ENCODE peak calls at places on chromosomes 7 and 10, in seven cellular contexts. One of them, this sample, is unnamed.

GRCh38 chr7:139683137-139683871 is 94.5 kb downstream of the HIPK2 start:
- DNase-seq in neuronal stem cell: no peak
- DNase-seq in trophoblast cell: peak
- DNase-seq in IMR-90: peak
- DNase-seq in mesendoderm: peak
- DNase-seq in mesenchymal stem cell: peak
- DNase-seq in H1: no peak
- DNase-seq in this sample: no peak

GRCh38 chr7:118389629-118390028 is 165.1 kb downstream of the ANKRD7 start:
- DNase-seq in neuronal stem cell: no peak
- DNase-seq in trophoblast cell: no peak
- DNase-seq in IMR-90: no peak
- DNase-seq in mesendoderm: no peak
- DNase-seq in mesenchymal stem cell: no peak
- DNase-seq in H1: no peak
- DNase-seq in this sample: no peak

GRCh38 chr7:99525713-99526440 is 21.4 kb downstream of the ZKSCAN5 start:
- DNase-seq in neuronal stem cell: no peak
- DNase-seq in trophoblast cell: peak
- DNase-seq in IMR-90: no peak
- DNase-seq in mesendoderm: peak
- DNase-seq in mesenchymal stem cell: no peak
- DNase-seq in H1: peak
- DNase-seq in this sample: no peak

GRCh38 chr10:25632802-25633201 is 301.2 kb upstream of the MYO3A start:
- DNase-seq in neuronal stem cell: no peak
- DNase-seq in trophoblast cell: no peak
- DNase-seq in IMR-90: no peak
- DNase-seq in mesendoderm: no peak
- DNase-seq in mesenchymal stem cell: no peak
- DNase-seq in H1: no peak
- DNase-seq in this sample: no peak

GRCh38 chr10:35882422-35883150 is 240.5 kb upstream of the FZD8 start:
- DNase-seq in neuronal stem cell: no peak
- DNase-seq in trophoblast cell: no peak
- DNase-seq in IMR-90: no peak
- DNase-seq in mesendoderm: peak
- DNase-seq in mesenchymal stem cell: no peak
- DNase-seq in H1: peak
- DNase-seq in this sample: peak

GRCh38 chr10:132836832-132837540 is 51.0 kb upstream of the NKX6-2 start:
- DNase-seq in neuronal stem cell: peak
- DNase-seq in trophoblast cell: peak
- DNase-seq in IMR-90: peak
- DNase-seq in mesendoderm: peak
- DNase-seq in mesenchymal stem cell: no peak
- DNase-seq in H1: peak
- DNase-seq in this sample: peak

GRCh38 chr10:12022580-12023257 is 19.9 kb downstream of the UPF2 start:
- DNase-seq in neuronal stem cell: no peak
- DNase-seq in trophoblast cell: no peak
- DNase-seq in IMR-90: no peak
- DNase-seq in mesendoderm: no peak
- DNase-seq in mesenchymal stem cell: no peak
- DNase-seq in H1: no peak
- DNase-seq in this sample: no peak

GRCh38 chr7:55413442-55413841 is 48.3 kb downstream of the LANCL2 start:
- DNase-seq in neuronal stem cell: no peak
- DNase-seq in trophoblast cell: no peak
- DNase-seq in IMR-90: no peak
- DNase-seq in mesendoderm: no peak
- DNase-seq in mesenchymal stem cell: no peak
- DNase-seq in H1: no peak
- DNase-seq in this sample: no peak

GRCh38 chr7:32894171-32894570 is 2.6 kb upstream of the KBTBD2 start:
- DNase-seq in neuronal stem cell: no peak
- DNase-seq in trophoblast cell: no peak
- DNase-seq in IMR-90: no peak
- DNase-seq in mesendoderm: no peak
- DNase-seq in mesenchymal stem cell: no peak
- DNase-seq in H1: no peak
- DNase-seq in this sample: no peak

GRCh38 chr7:39811161-39811614 is 138.9 kb upstream of the CDK13 start:
- DNase-seq in neuronal stem cell: no peak
- DNase-seq in trophoblast cell: no peak
- DNase-seq in IMR-90: peak
- DNase-seq in mesendoderm: no peak
- DNase-seq in mesenchymal stem cell: peak
- DNase-seq in H1: no peak
- DNase-seq in this sample: no peak

GRCh38 chr10:99292159-99292558 is 37.0 kb upstream of the CNNM1 start:
- DNase-seq in neuronal stem cell: no peak
- DNase-seq in trophoblast cell: peak
- DNase-seq in IMR-90: peak
- DNase-seq in mesendoderm: no peak
- DNase-seq in mesenchymal stem cell: peak
- DNase-seq in H1: no peak
- DNase-seq in this sample: no peak

GRCh38 chr10:89283174-89283987 is 18.5 kb upstream of the IFIT2 start:
- DNase-seq in neuronal stem cell: no peak
- DNase-seq in trophoblast cell: no peak
- DNase-seq in IMR-90: peak
- DNase-seq in mesendoderm: no peak
- DNase-seq in mesenchymal stem cell: peak
- DNase-seq in H1: no peak
- DNase-seq in this sample: no peak

GRCh38 chr7:3517344-3517743 is 216.3 kb downstream of the SDK1 start:
- DNase-seq in neuronal stem cell: no peak
- DNase-seq in trophoblast cell: no peak
- DNase-seq in IMR-90: no peak
- DNase-seq in mesendoderm: no peak
- DNase-seq in mesenchymal stem cell: no peak
- DNase-seq in H1: no peak
- DNase-seq in this sample: no peak

GRCh38 chr10:99573806-99574205 is 41.1 kb downstream of the NKX2-3 start:
- DNase-seq in neuronal stem cell: no peak
- DNase-seq in trophoblast cell: no peak
- DNase-seq in IMR-90: no peak
- DNase-seq in mesendoderm: no peak
- DNase-seq in mesenchymal stem cell: no peak
- DNase-seq in H1: no peak
- DNase-seq in this sample: no peak

GRCh38 chr10:33336606-33337334 is 2.3 kb upstream of the NRP1 start:
- DNase-seq in neuronal stem cell: peak
- DNase-seq in trophoblast cell: peak
- DNase-seq in IMR-90: no peak
- DNase-seq in mesendoderm: peak
- DNase-seq in mesenchymal stem cell: no peak
- DNase-seq in H1: peak
- DNase-seq in this sample: peak

GRCh38 chr10:29328988-29329387 is 40.1 kb downstream of the LYZL1 start:
- DNase-seq in neuronal stem cell: no peak
- DNase-seq in trophoblast cell: peak
- DNase-seq in IMR-90: peak
- DNase-seq in mesendoderm: peak
- DNase-seq in mesenchymal stem cell: peak
- DNase-seq in H1: no peak
- DNase-seq in this sample: no peak

GRCh38 chr10:101602767-101603398 is 14.8 kb downstream of the DPCD start:
- DNase-seq in neuronal stem cell: peak
- DNase-seq in trophoblast cell: peak
- DNase-seq in IMR-90: peak
- DNase-seq in mesendoderm: peak
- DNase-seq in mesenchymal stem cell: peak
- DNase-seq in H1: peak
- DNase-seq in this sample: peak

GRCh38 chr7:135678612-135679575 is 16.6 kb downstream of the STMP1 start:
- DNase-seq in neuronal stem cell: no peak
- DNase-seq in trophoblast cell: no peak
- DNase-seq in IMR-90: peak
- DNase-seq in mesendoderm: no peak
- DNase-seq in mesenchymal stem cell: no peak
- DNase-seq in H1: no peak
- DNase-seq in this sample: no peak

GRCh38 chr10:74337330-74338016 is 186.5 kb downstream of the ADK start:
- DNase-seq in neuronal stem cell: no peak
- DNase-seq in trophoblast cell: no peak
- DNase-seq in IMR-90: no peak
- DNase-seq in mesendoderm: no peak
- DNase-seq in mesenchymal stem cell: peak
- DNase-seq in H1: no peak
- DNase-seq in this sample: no peak

GRCh38 chr10:100793055-100793454 is 47.7 kb downstream of the PAX2 start:
- DNase-seq in neuronal stem cell: no peak
- DNase-seq in trophoblast cell: no peak
- DNase-seq in IMR-90: no peak
- DNase-seq in mesendoderm: peak
- DNase-seq in mesenchymal stem cell: no peak
- DNase-seq in H1: peak
- DNase-seq in this sample: no peak

GRCh38 chr7:67377939-67378862 is 381.6 kb downstream of the TYW1 start:
- DNase-seq in neuronal stem cell: peak
- DNase-seq in trophoblast cell: peak
- DNase-seq in IMR-90: peak
- DNase-seq in mesendoderm: peak
- DNase-seq in mesenchymal stem cell: peak
- DNase-seq in H1: peak
- DNase-seq in this sample: peak

GRCh38 chr7:159193543-159193942 is 48.9 kb upstream of the VIPR2 start:
- DNase-seq in neuronal stem cell: no peak
- DNase-seq in trophoblast cell: no peak
- DNase-seq in IMR-90: no peak
- DNase-seq in mesendoderm: no peak
- DNase-seq in mesenchymal stem cell: no peak
- DNase-seq in H1: no peak
- DNase-seq in this sample: no peak

GRCh38 chr10:3139135-3139910 is 33.3 kb downstream of the PITRM1 start:
- DNase-seq in neuronal stem cell: no peak
- DNase-seq in trophoblast cell: no peak
- DNase-seq in IMR-90: no peak
- DNase-seq in mesendoderm: peak
- DNase-seq in mesenchymal stem cell: no peak
- DNase-seq in H1: no peak
- DNase-seq in this sample: no peak

GRCh38 chr10:75972494-75973276 is 541.3 kb downstream of the LRMDA start:
- DNase-seq in neuronal stem cell: no peak
- DNase-seq in trophoblast cell: no peak
- DNase-seq in IMR-90: peak
- DNase-seq in mesendoderm: no peak
- DNase-seq in mesenchymal stem cell: peak
- DNase-seq in H1: no peak
- DNase-seq in this sample: no peak

GRCh38 chr7:157686285-157686894 is 349.6 kb downstream of the DNAJB6 start:
- DNase-seq in neuronal stem cell: no peak
- DNase-seq in trophoblast cell: no peak
- DNase-seq in IMR-90: no peak
- DNase-seq in mesendoderm: no peak
- DNase-seq in mesenchymal stem cell: no peak
- DNase-seq in H1: peak
- DNase-seq in this sample: no peak

GRCh38 chr10:106011189-106011744 is 1153.2 kb downstream of the SORCS1 start:
- DNase-seq in neuronal stem cell: no peak
- DNase-seq in trophoblast cell: no peak
- DNase-seq in IMR-90: no peak
- DNase-seq in mesendoderm: no peak
- DNase-seq in mesenchymal stem cell: no peak
- DNase-seq in H1: no peak
- DNase-seq in this sample: no peak

GRCh38 chr10:34731885-34732701 is 83.0 kb downstream of the PARD3 start:
- DNase-seq in neuronal stem cell: no peak
- DNase-seq in trophoblast cell: no peak
- DNase-seq in IMR-90: peak
- DNase-seq in mesendoderm: no peak
- DNase-seq in mesenchymal stem cell: peak
- DNase-seq in H1: no peak
- DNase-seq in this sample: no peak

GRCh38 chr10:50567384-50567783 is 56.4 kb downstream of the SGMS1 start:
- DNase-seq in neuronal stem cell: no peak
- DNase-seq in trophoblast cell: peak
- DNase-seq in IMR-90: no peak
- DNase-seq in mesendoderm: no peak
- DNase-seq in mesenchymal stem cell: no peak
- DNase-seq in H1: no peak
- DNase-seq in this sample: no peak

GRCh38 chr10:58989486-58990039 is 186.9 kb upstream of the PHYHIPL start:
- DNase-seq in neuronal stem cell: no peak
- DNase-seq in trophoblast cell: no peak
- DNase-seq in IMR-90: no peak
- DNase-seq in mesendoderm: no peak
- DNase-seq in mesenchymal stem cell: no peak
- DNase-seq in H1: no peak
- DNase-seq in this sample: no peak

GRCh38 chr10:86979977-86980448 is 11.7 kb downstream of the ADIRF start:
- DNase-seq in neuronal stem cell: no peak
- DNase-seq in trophoblast cell: no peak
- DNase-seq in IMR-90: no peak
- DNase-seq in mesendoderm: no peak
- DNase-seq in mesenchymal stem cell: peak
- DNase-seq in H1: no peak
- DNase-seq in this sample: no peak
- H4K8ac ChIP-seq in neuronal stem cell: no peak
- H4K8ac ChIP-seq in trophoblast cell: no peak
- H4K8ac ChIP-seq in IMR-90: peak
- H4K8ac ChIP-seq in mesendoderm: no peak
- H4K8ac ChIP-seq in mesenchymal stem cell: no peak
- H4K8ac ChIP-seq in H1: peak
- H4K8ac ChIP-seq in this sample: no peak

GRCh38 chr10:80453715-80454525 is at the start of gene TSPAN14:
- DNase-seq in neuronal stem cell: peak
- DNase-seq in trophoblast cell: peak
- DNase-seq in IMR-90: peak
- DNase-seq in mesendoderm: peak
- DNase-seq in mesenchymal stem cell: peak
- DNase-seq in H1: peak
- DNase-seq in this sample: peak
- H4K8ac ChIP-seq in neuronal stem cell: peak
- H4K8ac ChIP-seq in trophoblast cell: peak
- H4K8ac ChIP-seq in IMR-90: peak
- H4K8ac ChIP-seq in mesendoderm: no peak
- H4K8ac ChIP-seq in mesenchymal stem cell: peak
- H4K8ac ChIP-seq in H1: peak
- H4K8ac ChIP-seq in this sample: no peak

DNA sequence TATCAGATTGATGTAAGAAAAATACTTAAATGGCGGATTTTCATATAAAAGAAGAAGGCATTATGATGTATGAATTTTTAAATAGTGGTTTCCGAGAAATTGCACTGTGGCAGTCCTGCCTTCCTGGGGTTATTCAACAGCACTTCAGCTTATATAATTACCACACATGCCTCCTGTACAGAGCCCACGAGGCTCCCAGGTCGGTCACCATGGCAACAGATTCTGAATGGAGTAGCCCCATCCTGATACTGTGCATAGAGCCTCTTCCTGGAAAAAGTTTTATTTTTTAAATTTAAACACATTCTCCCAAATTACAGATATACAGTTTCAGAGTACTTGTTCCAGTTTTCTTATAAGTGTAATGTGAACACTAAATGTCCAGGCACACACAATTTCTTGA is 15.9 kb upstream of the ASB4 start:
- DNase-seq in neuronal stem cell: no peak
- DNase-seq in trophoblast cell: no peak
- DNase-seq in IMR-90: no peak
- DNase-seq in mesendoderm: peak
- DNase-seq in mesenchymal stem cell: no peak
- DNase-seq in H1: no peak
- DNase-seq in this sample: no peak
- H4K8ac ChIP-seq in neuronal stem cell: no peak
- H4K8ac ChIP-seq in trophoblast cell: no peak
- H4K8ac ChIP-seq in IMR-90: no peak
- H4K8ac ChIP-seq in mesendoderm: no peak
- H4K8ac ChIP-seq in mesenchymal stem cell: no peak
- H4K8ac ChIP-seq in H1: no peak
- H4K8ac ChIP-seq in this sample: no peak

GRCh38 chr10:22491480-22491879 is 146.2 kb downstream of the SPAG6 start:
- DNase-seq in neuronal stem cell: no peak
- DNase-seq in trophoblast cell: no peak
- DNase-seq in IMR-90: no peak
- DNase-seq in mesendoderm: no peak
- DNase-seq in mesenchymal stem cell: no peak
- DNase-seq in H1: no peak
- DNase-seq in this sample: no peak
- H4K8ac ChIP-seq in neuronal stem cell: no peak
- H4K8ac ChIP-seq in trophoblast cell: no peak
- H4K8ac ChIP-seq in IMR-90: no peak
- H4K8ac ChIP-seq in mesendoderm: no peak
- H4K8ac ChIP-seq in mesenchymal stem cell: no peak
- H4K8ac ChIP-seq in H1: no peak
- H4K8ac ChIP-seq in this sample: no peak